ENCODE peak calls at places on chromosomes 7 and 10, in five cellular contexts. One of them, this sample, is unnamed.

GRCh38 chr7:42605800-42606199 is 306.1 kb downstream of the C7orf25 start:
- DNase-seq in spleen: no peak
- DNase-seq in transverse colon: no peak
- DNase-seq in GM23338: no peak
- DNase-seq in HL-60: no peak
- DNase-seq in this sample: no peak

GRCh38 chr10:112919721-112920120 is 30.3 kb upstream of the TCF7L2 start:
- DNase-seq in spleen: no peak
- DNase-seq in transverse colon: no peak
- DNase-seq in GM23338: no peak
- DNase-seq in HL-60: no peak
- DNase-seq in this sample: no peak

GRCh38 chr10:97780991-97781540 is 9.3 kb upstream of the SFRP5 start:
- DNase-seq in spleen: no peak
- DNase-seq in transverse colon: no peak
- DNase-seq in GM23338: no peak
- DNase-seq in HL-60: no peak
- DNase-seq in this sample: no peak

GRCh38 chr7:32206987-32207386 is 136.8 kb upstream of the PDE1C start:
- DNase-seq in spleen: no peak
- DNase-seq in transverse colon: no peak
- DNase-seq in GM23338: peak
- DNase-seq in HL-60: no peak
- DNase-seq in this sample: no peak

GRCh38 chr7:149220534-149220933 is 18.9 kb upstream of the ZNF212 start:
- DNase-seq in spleen: no peak
- DNase-seq in transverse colon: no peak
- DNase-seq in GM23338: no peak
- DNase-seq in HL-60: no peak
- DNase-seq in this sample: no peak

GRCh38 chr7:77516085-77516484 is 21.0 kb upstream of the PTPN12 start:
- DNase-seq in spleen: no peak
- DNase-seq in transverse colon: no peak
- DNase-seq in GM23338: no peak
- DNase-seq in HL-60: no peak
- DNase-seq in this sample: no peak

GRCh38 chr7:124724079-124724478 is 41.5 kb downstream of the GPR37 start:
- DNase-seq in spleen: no peak
- DNase-seq in transverse colon: no peak
- DNase-seq in GM23338: no peak
- DNase-seq in HL-60: no peak
- DNase-seq in this sample: no peak

GRCh38 chr10:91910467-91910866 is 1.2 kb upstream of the FGFBP3 start:
- DNase-seq in spleen: no peak
- DNase-seq in transverse colon: no peak
- DNase-seq in GM23338: no peak
- DNase-seq in HL-60: no peak
- DNase-seq in this sample: no peak

GRCh38 chr7:24786941-24787340 is 29.7 kb upstream of the GSDME start:
- DNase-seq in spleen: no peak
- DNase-seq in transverse colon: no peak
- DNase-seq in GM23338: no peak
- DNase-seq in HL-60: peak
- DNase-seq in this sample: no peak

GRCh38 chr7:19621740-19622139 is 87.1 kb downstream of the POLR1F start:
- DNase-seq in spleen: no peak
- DNase-seq in transverse colon: no peak
- DNase-seq in GM23338: no peak
- DNase-seq in HL-60: no peak
- DNase-seq in this sample: no peak

GRCh38 chr10:91694170-91694794 is 61.4 kb upstream of the PPP1R3C start:
- DNase-seq in spleen: no peak
- DNase-seq in transverse colon: peak
- DNase-seq in GM23338: peak
- DNase-seq in HL-60: peak
- DNase-seq in this sample: no peak

GRCh38 chr10:12685261-12685861 is 316.2 kb downstream of the CCDC3 start:
- DNase-seq in spleen: no peak
- DNase-seq in transverse colon: no peak
- DNase-seq in GM23338: no peak
- DNase-seq in HL-60: no peak
- DNase-seq in this sample: no peak

GRCh38 chr7:82204694-82205093 is 238.9 kb downstream of the CACNA2D1 start:
- DNase-seq in spleen: no peak
- DNase-seq in transverse colon: no peak
- DNase-seq in GM23338: no peak
- DNase-seq in HL-60: no peak
- DNase-seq in this sample: no peak

GRCh38 chr7:96663871-96664445 is 45.7 kb downstream of the SEM1 start:
- DNase-seq in spleen: no peak
- DNase-seq in transverse colon: no peak
- DNase-seq in GM23338: peak
- DNase-seq in HL-60: no peak
- DNase-seq in this sample: no peak

GRCh38 chr10:6384847-6385246 is 182.1 kb downstream of the PFKFB3 start:
- DNase-seq in spleen: no peak
- DNase-seq in transverse colon: no peak
- DNase-seq in GM23338: no peak
- DNase-seq in HL-60: no peak
- DNase-seq in this sample: no peak

GRCh38 chr10:548212-548897 is 141.1 kb downstream of the DIP2C start:
- DNase-seq in spleen: no peak
- DNase-seq in transverse colon: no peak
- DNase-seq in GM23338: peak
- DNase-seq in HL-60: no peak
- DNase-seq in this sample: no peak

GRCh38 chr7:142384508-142384922 is 126.7 kb upstream of the PRSS58 start:
- DNase-seq in spleen: no peak
- DNase-seq in transverse colon: no peak
- DNase-seq in GM23338: no peak
- DNase-seq in HL-60: peak
- DNase-seq in this sample: no peak

GRCh38 chr10:93376372-93377296 is 105.5 kb downstream of the MYOF start:
- DNase-seq in spleen: no peak
- DNase-seq in transverse colon: peak
- DNase-seq in GM23338: peak
- DNase-seq in HL-60: peak
- DNase-seq in this sample: no peak

GRCh38 chr7:75989726-75990388 is 4.5 kb downstream of the TMEM120A start:
- DNase-seq in spleen: peak
- DNase-seq in transverse colon: no peak
- DNase-seq in GM23338: no peak
- DNase-seq in HL-60: no peak
- DNase-seq in this sample: no peak

GRCh38 chr10:124293641-124294449 is 124.9 kb downstream of the OAT start:
- DNase-seq in spleen: no peak
- DNase-seq in transverse colon: no peak
- DNase-seq in GM23338: no peak
- DNase-seq in HL-60: no peak
- DNase-seq in this sample: no peak

GRCh38 chr10:43688348-43688892 is 39.7 kb upstream of the ZNF32 start:
- DNase-seq in spleen: peak
- DNase-seq in transverse colon: no peak
- DNase-seq in GM23338: no peak
- DNase-seq in HL-60: no peak
- DNase-seq in this sample: no peak

GRCh38 chr7:17275749-17276671 is 22.4 kb upstream of the AHR start:
- DNase-seq in spleen: no peak
- DNase-seq in transverse colon: no peak
- DNase-seq in GM23338: no peak
- DNase-seq in HL-60: no peak
- DNase-seq in this sample: no peak

GRCh38 chr7:44733708-44734481 is 14.8 kb upstream of the ZMIZ2 start:
- DNase-seq in spleen: peak
- DNase-seq in transverse colon: no peak
- DNase-seq in GM23338: no peak
- DNase-seq in HL-60: no peak
- DNase-seq in this sample: no peak

GRCh38 chr10:61819208-61819607 is 82.3 kb upstream of the ARID5B start:
- DNase-seq in spleen: no peak
- DNase-seq in transverse colon: no peak
- DNase-seq in GM23338: no peak
- DNase-seq in HL-60: no peak
- DNase-seq in this sample: no peak

GRCh38 chr10:68406111-68406814 is 814 bp downstream of the RUFY2 start:
- DNase-seq in spleen: peak
- DNase-seq in transverse colon: peak
- DNase-seq in GM23338: peak
- DNase-seq in HL-60: peak
- DNase-seq in this sample: no peak

GRCh38 chr10:94287331-94287730 is 75.4 kb downstream of the NOC3L start:
- DNase-seq in spleen: no peak
- DNase-seq in transverse colon: no peak
- DNase-seq in GM23338: no peak
- DNase-seq in HL-60: no peak
- DNase-seq in this sample: no peak

GRCh38 chr7:130882396-130882795 is 148.4 kb upstream of the KLF14 start:
- DNase-seq in spleen: no peak
- DNase-seq in transverse colon: no peak
- DNase-seq in GM23338: no peak
- DNase-seq in HL-60: no peak
- DNase-seq in this sample: no peak

GRCh38 chr7:138324905-138325304 is 135.2 kb upstream of the TRIM24 start:
- DNase-seq in spleen: no peak
- DNase-seq in transverse colon: no peak
- DNase-seq in GM23338: no peak
- DNase-seq in HL-60: no peak
- DNase-seq in this sample: no peak

GRCh38 chr7:124566576-124566975 is 199.0 kb downstream of the GPR37 start:
- DNase-seq in spleen: no peak
- DNase-seq in transverse colon: no peak
- DNase-seq in GM23338: peak
- DNase-seq in HL-60: no peak
- DNase-seq in this sample: no peak

GRCh38 chr7:82481499-82482097 is 38.0 kb upstream of the CACNA2D1 start:
- DNase-seq in spleen: no peak
- DNase-seq in transverse colon: no peak
- DNase-seq in GM23338: peak
- DNase-seq in HL-60: no peak
- DNase-seq in this sample: no peak

GRCh38 chr10:121154846-121155245 is 303.7 kb downstream of the WDR11 start:
- DNase-seq in spleen: no peak
- DNase-seq in transverse colon: peak
- DNase-seq in GM23338: no peak
- DNase-seq in HL-60: no peak
- DNase-seq in this sample: no peak

GRCh38 chr10:4894335-4894734 is 68.3 kb downstream of the AKR1E2 start:
- DNase-seq in spleen: no peak
- DNase-seq in transverse colon: no peak
- DNase-seq in GM23338: no peak
- DNase-seq in HL-60: no peak
- DNase-seq in this sample: no peak
- H3K27ac ChIP-seq in spleen: no peak
- H3K27ac ChIP-seq in transverse colon: no peak
- H3K27ac ChIP-seq in GM23338: no peak
- H3K27ac ChIP-seq in HL-60: no peak
- H3K27ac ChIP-seq in this sample: no peak

DNA sequence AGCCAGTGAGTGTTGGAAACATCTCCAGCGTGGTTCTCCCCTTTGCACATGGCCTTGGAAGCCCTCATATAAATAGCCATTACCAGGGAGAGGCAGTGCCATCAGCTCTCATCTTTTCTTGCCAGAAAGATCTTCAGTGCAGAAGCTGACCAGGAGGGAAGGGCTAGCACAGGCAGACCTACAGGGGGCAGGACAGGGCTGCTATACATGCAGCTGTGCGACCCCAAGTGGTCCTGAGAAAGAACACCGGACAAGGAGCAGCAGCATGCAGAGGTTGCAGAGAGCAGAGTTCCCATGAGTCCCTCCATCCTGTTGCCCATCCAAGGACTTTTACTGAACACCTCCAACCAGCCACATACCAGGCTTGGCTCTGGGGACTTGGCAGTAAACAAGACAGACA is 17.1 kb downstream of the GRID1 start:
- DNase-seq in spleen: peak
- DNase-seq in transverse colon: no peak
- DNase-seq in GM23338: peak
- DNase-seq in HL-60: no peak
- DNase-seq in this sample: no peak
- TF ChIP-seq POLR2AphosphoS5 in spleen: no peak
- TF ChIP-seq POLR2AphosphoS5 in transverse colon: no peak
- TF ChIP-seq POLR2AphosphoS5 in GM23338: no peak
- TF ChIP-seq POLR2AphosphoS5 in HL-60: no peak
- TF ChIP-seq POLR2AphosphoS5 in this sample: no peak

GRCh38 chr10:130615463-130615862 is 479.3 kb downstream of the GLRX3 start:
- DNase-seq in spleen: no peak
- DNase-seq in transverse colon: no peak
- DNase-seq in GM23338: peak
- DNase-seq in HL-60: no peak
- DNase-seq in this sample: no peak
- H3K4me3 ChIP-seq in spleen: no peak
- H3K4me3 ChIP-seq in transverse colon: no peak
- H3K4me3 ChIP-seq in GM23338: no peak
- H3K4me3 ChIP-seq in HL-60: no peak
- H3K4me3 ChIP-seq in this sample: no peak

DNA sequence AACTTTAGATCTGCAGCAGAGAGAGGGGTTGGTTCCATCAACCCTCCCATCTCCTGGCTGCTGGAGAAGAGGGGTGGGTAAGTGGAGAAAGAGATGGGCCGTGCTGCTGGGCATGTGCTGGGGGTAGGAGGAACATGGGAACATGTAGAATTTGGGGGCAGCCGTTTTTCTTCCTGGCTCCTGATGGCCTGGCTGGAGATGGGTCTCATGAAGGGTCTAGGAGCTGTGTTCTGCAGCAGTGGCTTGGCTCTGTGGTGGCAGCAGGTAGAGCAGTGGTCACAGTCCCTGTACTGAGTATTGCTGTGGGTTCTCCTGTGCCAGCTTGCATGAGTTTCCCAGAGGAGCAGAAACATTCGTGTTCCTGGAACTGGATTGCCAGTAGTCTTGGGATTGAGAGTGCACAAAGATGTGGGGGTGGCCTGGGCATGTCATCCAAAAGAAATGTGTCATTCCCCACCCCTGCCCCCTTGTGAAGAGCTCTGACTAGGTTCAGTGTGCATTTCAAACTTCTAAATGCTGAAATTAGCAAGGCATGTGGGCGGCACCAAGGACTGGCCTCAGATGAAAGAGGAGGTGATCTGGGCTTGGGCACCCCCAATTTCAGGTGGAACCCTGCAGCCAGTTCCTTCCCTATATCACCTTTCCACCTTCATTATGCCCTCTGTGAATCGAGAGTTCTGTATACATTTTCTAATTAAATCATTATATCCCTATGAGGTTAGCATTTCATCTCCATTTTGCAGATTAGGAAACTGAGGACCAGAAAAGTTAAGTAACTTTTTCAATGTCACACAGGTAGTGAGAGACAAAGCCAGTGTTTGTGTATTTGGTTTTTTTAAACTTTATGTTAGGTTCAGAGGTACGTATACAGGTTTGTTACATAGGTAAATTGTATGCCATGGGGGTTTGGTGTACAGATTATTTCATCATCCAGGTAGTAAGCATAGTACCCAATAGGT is 2.1 kb downstream of the CHST3 start:
- DNase-seq in spleen: no peak
- DNase-seq in transverse colon: no peak
- DNase-seq in GM23338: no peak
- DNase-seq in HL-60: no peak
- DNase-seq in this sample: no peak
- H3K27ac ChIP-seq in spleen: peak
- H3K27ac ChIP-seq in transverse colon: peak
- H3K27ac ChIP-seq in GM23338: no peak
- H3K27ac ChIP-seq in HL-60: no peak
- H3K27ac ChIP-seq in this sample: no peak